ENCODE peak calls at places on chromosomes 7 and 10, in six cellular contexts. V is neuronal stem cell, R is IMR-90, P is mesenchymal stem cell, W is H1, B is trophoblast cell. K is an unnamed sample.

GRCh38 chr10:129705676-129706075 is 238.6 kb downstream of the MGMT start:
- DNase-seq in V (no peak), B (no peak), W (no peak), P (no peak), R (no peak), K (no peak)

GRCh38 chr10:49359349-49360231 is 36.3 kb downstream of the DRGX start:
- DNase-seq in R (peak; percentile 12), V (no peak), B (no peak), P (no peak), W (no peak), K (peak; percentile 78)

GRCh38 chr7:155809947-155810606 is 2.2 kb downstream of the SHH start:
- DNase-seq in B (no peak), P (no peak), V (no peak), W (no peak), R (no peak), K (no peak)

GRCh38 chr10:113059001-113059780 is 109.1 kb downstream of the TCF7L2 start:
- DNase-seq in P (peak; percentile 75), V (no peak), B (no peak), W (no peak), R (peak; percentile 71), K (peak; percentile 24)

GRCh38 chr10:88150338-88150737 is 286.9 kb downstream of the PTEN start:
- DNase-seq in P (peak; percentile 58), B (peak; percentile 22), R (peak; percentile 72), W (no peak), V (no peak), K (no peak)

GRCh38 chr7:41834805-41835694 is 132.2 kb upstream of the INHBA start:
- DNase-seq in R (peak; percentile 9), V (no peak), P (peak; percentile 42), B (peak; percentile 20), W (no peak), K (no peak)

GRCh38 chr10:30581779-30582380 is 47.7 kb downstream of the LYZL2 start:
- DNase-seq in B (peak; percentile 69), R (peak; percentile 54), W (no peak), P (peak; percentile 47), V (peak; percentile 41), K (peak; percentile 39)

GRCh38 chr7:106057962-106058901 is 53.9 kb downstream of the SYPL1 start:
- DNase-seq in R (no peak), W (no peak), V (no peak), P (no peak), B (no peak), K (no peak)

GRCh38 chr10:93541402-93542357 is 24.8 kb upstream of the FFAR4 start:
- DNase-seq in B (peak; percentile 72), P (peak; percentile 38), R (peak; percentile 46), W (no peak), V (peak; percentile 32), K (peak; percentile 66)

GRCh38 chr10:5971315-5971832 is 6.0 kb downstream of the IL15RA start:
- DNase-seq in W (no peak), B (peak; percentile 18), R (no peak), V (no peak), P (peak; percentile 29), K (no peak)

GRCh38 chr7:46757006-46757405 is 824.9 kb downstream of the TNS3 start:
- DNase-seq in V (no peak), B (no peak), R (no peak), P (no peak), W (no peak), K (no peak)

GRCh38 chr7:46755120-46756034 is 826.5 kb downstream of the TNS3 start:
- DNase-seq in V (no peak), B (no peak), R (no peak), W (no peak), P (no peak), K (no peak)

GRCh38 chr7:46752881-46753366 is 829.0 kb downstream of the TNS3 start:
- DNase-seq in B (no peak), V (no peak), P (peak; percentile 59), R (peak; percentile 77), W (no peak), K (no peak)

GRCh38 chr7:46754135-46754730 is 827.7 kb downstream of the TNS3 start:
- DNase-seq in P (no peak), B (no peak), R (peak; percentile 57), V (no peak), W (no peak), K (no peak)

DNA sequence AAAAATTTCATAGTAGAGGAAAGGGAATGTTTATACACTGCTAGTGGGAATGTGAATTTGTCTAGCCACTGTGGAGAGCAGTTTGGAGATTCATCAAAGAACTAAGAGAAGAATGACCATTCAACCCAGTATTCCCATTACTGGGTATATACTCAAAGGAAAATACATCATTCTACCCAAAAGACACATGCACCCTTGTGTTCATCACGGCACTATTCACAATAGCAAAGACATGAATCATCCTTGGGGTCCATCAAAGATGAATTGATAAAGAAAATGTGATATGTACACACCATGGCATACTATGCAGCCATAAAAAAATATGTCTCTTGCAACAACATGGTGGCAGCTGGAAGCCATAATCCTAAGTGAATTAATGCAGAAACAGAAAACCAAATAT is 825.7 kb downstream of the TNS3 start:
- DNase-seq in B (no peak), R (no peak), V (no peak), W (no peak), P (no peak), K (no peak)
- H4K91ac ChIP-seq in B (no peak overlapping the region), R (no peak overlapping the region), V (no peak overlapping the region), W (no peak overlapping the region), P (no peak overlapping the region), K (no peak overlapping the region)

DNA sequence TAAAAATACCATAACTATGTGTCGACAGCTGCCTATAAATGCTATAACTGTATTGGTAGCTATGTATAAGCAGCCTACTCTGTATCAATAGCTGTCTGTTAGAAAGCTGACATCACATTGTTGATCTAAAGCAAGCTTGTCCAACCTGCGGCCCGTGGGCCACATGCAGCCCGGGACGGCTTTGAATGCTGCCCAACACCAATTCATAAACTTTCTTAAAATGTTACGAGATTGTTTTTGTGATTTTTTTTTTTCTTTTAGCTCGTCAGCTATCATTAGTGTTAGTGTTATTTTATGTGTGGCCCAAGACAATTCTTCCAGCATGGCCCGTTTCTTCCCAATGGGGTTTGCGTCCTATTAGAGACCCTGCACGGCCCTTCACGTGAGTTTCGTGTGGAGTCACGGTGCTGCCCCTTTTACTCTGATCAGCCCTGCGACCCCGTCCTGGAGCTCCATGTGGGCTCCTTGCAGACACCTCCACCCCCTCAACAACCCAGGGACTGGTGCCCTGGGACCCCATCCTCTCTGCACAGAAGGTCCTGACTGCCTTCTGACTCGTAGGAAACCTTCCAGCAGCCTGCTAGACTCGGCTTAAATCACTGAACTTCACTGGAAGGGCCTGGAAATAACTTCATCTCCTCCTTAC is 4.5 kb upstream of the PRKAR1B start:
- DNase-seq in R (no peak), W (no peak), V (no peak), B (no peak), P (no peak), K (no peak)
- H3K9ac ChIP-seq in R (no peak overlapping the region), W (no peak overlapping the region), V (no peak overlapping the region), B (no peak overlapping the region), P (no peak overlapping the region), K (no peak overlapping the region)

GRCh38 chr10:101224910-101225823 is 4.1 kb downstream of the LBX1 start:
- DNase-seq in W (no peak), R (no peak), P (no peak), B (no peak), V (no peak), K (peak; percentile 65)

GRCh38 chr10:101225846-101226361 is 3.4 kb downstream of the LBX1 start:
- DNase-seq in P (no peak), W (no peak), B (no peak), R (no peak), V (no peak), K (no peak)

GRCh38 chr10:101222683-101223273 is 6.5 kb downstream of the LBX1 start:
- DNase-seq in R (no peak), B (no peak), V (no peak), P (no peak), W (no peak), K (no peak)

GRCh38 chr10:101223274-101224059 is 5.8 kb downstream of the LBX1 start:
- DNase-seq in B (no peak), W (no peak), R (no peak), P (no peak), V (no peak), K (peak; percentile 59)

GRCh38 chr10:101224060-101224909 is 5.0 kb downstream of the LBX1 start:
- DNase-seq in B (no peak), P (no peak), V (no peak), W (no peak), R (no peak), K (no peak)
- H3K4me2 ChIP-seq in B (no peak overlapping the region), P (peak overlapping the region; percentile 18), V (no peak overlapping the region), W (peak overlapping the region; percentile 12), R (no peak overlapping the region), K (no peak overlapping the region)

GRCh38 chr7:39099146-39099545 is 121.4 kb downstream of the POU6F2 start:
- DNase-seq in W (no peak), P (no peak), B (peak; percentile 81), V (no peak), R (no peak), K (no peak)
- H4K91ac ChIP-seq in W (no peak overlapping the region), P (no peak overlapping the region), B (no peak overlapping the region), V (no peak overlapping the region), R (no peak overlapping the region), K (no peak overlapping the region)

DNA sequence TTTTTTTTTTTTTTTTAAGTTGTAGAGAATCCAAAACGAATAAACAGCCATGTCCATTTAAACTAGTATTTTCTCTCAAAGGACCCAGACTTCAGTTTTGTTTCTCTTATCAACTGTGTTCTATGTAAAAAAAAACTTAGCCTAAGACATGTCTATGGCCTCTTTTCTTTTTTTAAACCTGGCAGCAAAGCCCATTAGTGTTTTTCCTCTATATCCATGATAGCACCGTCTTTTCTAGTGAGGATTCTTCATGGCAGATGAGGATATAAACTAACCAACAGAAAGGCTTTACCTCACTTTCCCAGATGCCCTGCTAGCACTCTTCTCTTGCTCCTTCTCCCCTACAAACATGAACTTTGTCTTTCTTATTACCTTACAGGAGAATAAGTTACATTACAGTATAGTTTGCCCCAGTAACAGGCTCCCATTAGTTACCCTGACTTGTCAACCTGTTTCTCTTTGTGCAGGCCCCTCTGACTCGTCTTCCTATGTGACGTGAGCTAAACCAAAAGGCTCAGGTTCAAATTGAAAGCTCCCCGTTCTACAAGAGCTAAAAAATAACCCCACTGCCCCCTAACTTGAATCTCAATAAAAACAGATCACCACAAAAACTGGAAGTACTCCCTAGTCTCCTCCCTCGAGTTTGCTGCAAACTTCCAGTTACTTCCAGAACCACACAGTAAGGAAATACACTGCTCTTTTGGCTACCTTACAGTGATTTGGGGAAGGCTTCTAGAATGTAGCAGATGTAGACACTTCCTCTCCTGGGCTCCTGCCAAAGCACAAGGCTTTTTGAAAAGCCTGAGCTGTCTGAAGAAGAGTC is 20.1 kb downstream of the P4HA1 start:
- DNase-seq in V (no peak), B (no peak), P (peak; percentile 56), W (no peak), R (peak; percentile 85), K (no peak)
- H3K9ac ChIP-seq in V (no peak overlapping the region), B (no peak overlapping the region), P (peak overlapping the region; percentile 68), W (no peak overlapping the region), R (peak overlapping the region; percentile 13), K (no peak overlapping the region)

GRCh38 chr7:4145576-4145975 is 536.5 kb upstream of the FOXK1 start:
- DNase-seq in W (no peak), V (no peak), P (no peak), R (no peak), B (no peak), K (no peak)

GRCh38 chr7:4143511-4144160 is 538.5 kb upstream of the FOXK1 start:
- DNase-seq in R (no peak), B (no peak), W (no peak), P (no peak), V (no peak), K (no peak)

GRCh38 chr7:4144801-4145470 is 537.2 kb upstream of the FOXK1 start:
- DNase-seq in V (peak; percentile 57), B (no peak), P (peak; percentile 18), R (peak; percentile 28), W (no peak), K (peak; percentile 61)

GRCh38 chr7:4143006-4143405 is 539.1 kb upstream of the FOXK1 start:
- DNase-seq in W (no peak), P (no peak), R (no peak), B (no peak), V (no peak), K (no peak)

GRCh38 chr7:4144171-4144701 is 537.9 kb upstream of the FOXK1 start:
- DNase-seq in B (no peak), W (no peak), V (no peak), P (no peak), R (no peak), K (no peak)
- H3K4me2 ChIP-seq in B (no peak overlapping the region), W (no peak overlapping the region), V (peak overlapping the region; percentile 46), P (peak overlapping the region; percentile 50), R (peak overlapping the region; percentile 23), K (no peak overlapping the region)